ENCODE peak calls at places on chromosomes 12 and 14, in ten cellular contexts. D, T, W, K, L, V, F, P, Z and S are unnamed samples. For H3K9me3, the result is how much of the 10 kb centered on the place peaks cover.

GRCh38 chr12:70962226-70962794 is 41.8 kb upstream of the PTPRR start:
- DNase-seq in D (no peak), T (no peak), W (no peak), K (no peak), L (no peak), V (no peak), F (no peak), P (no peak), Z (no peak), S (no peak)

GRCh38 chr12:34406228-34406995 is 384.1 kb downstream of the ALG10 start:
- DNase-seq in D (peak), T (peak), W (peak), K (peak), L (peak), V (peak), F (peak), P (no peak), Z (no peak), S (no peak)

GRCh38 chr14:53183611-53184010 is 30.5 kb upstream of the DDHD1 start:
- DNase-seq in D (no peak), T (no peak), W (no peak), K (no peak), L (no peak), V (no peak), F (no peak), P (no peak), Z (no peak), S (no peak)

GRCh38 chr12:131049569-131050339 is 96.0 kb downstream of the ADGRD1 start:
- DNase-seq in D (peak), T (no peak), W (no peak), K (no peak), L (no peak), V (peak), F (no peak), P (no peak), Z (no peak), S (no peak)

GRCh38 chr12:95126076-95126475 is 52.7 kb upstream of the NR2C1 start:
- DNase-seq in D (no peak), T (no peak), W (no peak), K (no peak), L (no peak), V (no peak), F (no peak), P (no peak), Z (no peak), S (no peak)

GRCh38 chr14:68727315-68728078 is 65.4 kb downstream of the ZFP36L1 start:
- DNase-seq in D (no peak), T (no peak), W (peak), K (no peak), L (no peak), V (no peak), F (no peak), P (no peak), Z (no peak), S (peak)

GRCh38 chr14:34361504-34362011 is 100.5 kb downstream of the SPTSSA start:
- DNase-seq in D (no peak), T (no peak), W (no peak), K (no peak), L (no peak), V (no peak), F (no peak), P (no peak), Z (peak), S (no peak)

GRCh38 chr12:11929714-11930113 is 141.0 kb upstream of the BCL2L14 start:
- DNase-seq in D (no peak), T (no peak), W (no peak), K (no peak), L (no peak), V (no peak), F (no peak), P (no peak), Z (no peak), S (no peak)

GRCh38 chr14:99968156-99968920 is 96.9 kb upstream of the EVL start:
- DNase-seq in D (no peak), T (no peak), W (no peak), K (no peak), L (no peak), V (no peak), F (no peak), P (no peak), Z (no peak), S (no peak)

GRCh38 chr12:65074932-65075331 is 46.2 kb downstream of the WIF1 start:
- DNase-seq in D (no peak), T (no peak), W (no peak), K (no peak), L (no peak), V (no peak), F (no peak), P (peak), Z (no peak), S (no peak)

GRCh38 chr12:113130457-113131135 is 5.0 kb downstream of the RASAL1 start:
- DNase-seq in D (no peak), T (no peak), W (peak), K (no peak), L (no peak), V (no peak), F (peak), P (no peak), Z (no peak), S (no peak)

GRCh38 chr12:54051081-54051912 is 2.3 kb upstream of the HOXC4 start:
- DNase-seq in D (no peak), T (no peak), W (no peak), K (no peak), L (no peak), V (no peak), F (no peak), P (peak), Z (no peak), S (no peak)

GRCh38 chr12:2364566-2365165 is 311.9 kb downstream of the CACNA1C start:
- DNase-seq in D (no peak), T (peak), W (no peak), K (no peak), L (no peak), V (no peak), F (peak), P (no peak), Z (no peak), S (no peak)

GRCh38 chr14:102057480-102058114 is 29.2 kb downstream of the HSP90AA1 start:
- DNase-seq in D (no peak), T (no peak), W (no peak), K (no peak), L (no peak), V (peak), F (no peak), P (no peak), Z (no peak), S (no peak)

GRCh38 chr14:71212093-71212492 is 304.8 kb downstream of the PCNX1 start:
- DNase-seq in D (no peak), T (no peak), W (no peak), K (no peak), L (no peak), V (no peak), F (no peak), P (no peak), Z (no peak), S (no peak)

GRCh38 chr14:71212683-71213107 is 305.4 kb downstream of the PCNX1 start:
- DNase-seq in D (no peak), T (no peak), W (no peak), K (no peak), L (no peak), V (no peak), F (no peak), P (no peak), Z (no peak), S (no peak)

GRCh38 chr14:71206766-71207371 is 299.6 kb downstream of the PCNX1 start:
- DNase-seq in D (no peak), T (peak), W (no peak), K (no peak), L (no peak), V (no peak), F (no peak), P (peak), Z (peak), S (peak)

GRCh38 chr14:71208702-71209357 is 301.6 kb downstream of the PCNX1 start:
- DNase-seq in D (no peak), T (no peak), W (no peak), K (no peak), L (no peak), V (no peak), F (no peak), P (no peak), Z (no peak), S (no peak)

GRCh38 chr14:71209888-71210287 is 302.6 kb downstream of the PCNX1 start:
- DNase-seq in D (no peak), T (no peak), W (no peak), K (no peak), L (no peak), V (no peak), F (no peak), P (no peak), Z (no peak), S (no peak)
- H3K9me3 ChIP-seq in D (under half), T (under half), W (under half), K (under half), L (under half), V (under half), F (under half), P (under half), Z (under half), S (under half)

GRCh38 chr14:106662947-106663346 is 1136.6 kb downstream of the TMEM121 start:
- DNase-seq in D (no peak), T (no peak), W (no peak), K (no peak), L (no peak), V (no peak), F (no peak), P (no peak), Z (no peak), S (no peak)
- H3K9me3 ChIP-seq in D (under half), T (under half), W (under half), K (under half), L (under half), V (under half), F (under half), P (under half), Z (under half), S (under half)

GRCh38 chr12:133063556-133063955 is 17.2 kb upstream of the ZNF140 start:
- DNase-seq in D (no peak), T (no peak), W (no peak), K (no peak), L (no peak), V (no peak), F (no peak), P (no peak), Z (no peak), S (no peak)
- H3K9me3 ChIP-seq in D (half or more), T (half or more), W (under half), K (half or more), L (half or more), V (half or more), F (half or more), P (under half), Z (under half), S (under half)

DNA sequence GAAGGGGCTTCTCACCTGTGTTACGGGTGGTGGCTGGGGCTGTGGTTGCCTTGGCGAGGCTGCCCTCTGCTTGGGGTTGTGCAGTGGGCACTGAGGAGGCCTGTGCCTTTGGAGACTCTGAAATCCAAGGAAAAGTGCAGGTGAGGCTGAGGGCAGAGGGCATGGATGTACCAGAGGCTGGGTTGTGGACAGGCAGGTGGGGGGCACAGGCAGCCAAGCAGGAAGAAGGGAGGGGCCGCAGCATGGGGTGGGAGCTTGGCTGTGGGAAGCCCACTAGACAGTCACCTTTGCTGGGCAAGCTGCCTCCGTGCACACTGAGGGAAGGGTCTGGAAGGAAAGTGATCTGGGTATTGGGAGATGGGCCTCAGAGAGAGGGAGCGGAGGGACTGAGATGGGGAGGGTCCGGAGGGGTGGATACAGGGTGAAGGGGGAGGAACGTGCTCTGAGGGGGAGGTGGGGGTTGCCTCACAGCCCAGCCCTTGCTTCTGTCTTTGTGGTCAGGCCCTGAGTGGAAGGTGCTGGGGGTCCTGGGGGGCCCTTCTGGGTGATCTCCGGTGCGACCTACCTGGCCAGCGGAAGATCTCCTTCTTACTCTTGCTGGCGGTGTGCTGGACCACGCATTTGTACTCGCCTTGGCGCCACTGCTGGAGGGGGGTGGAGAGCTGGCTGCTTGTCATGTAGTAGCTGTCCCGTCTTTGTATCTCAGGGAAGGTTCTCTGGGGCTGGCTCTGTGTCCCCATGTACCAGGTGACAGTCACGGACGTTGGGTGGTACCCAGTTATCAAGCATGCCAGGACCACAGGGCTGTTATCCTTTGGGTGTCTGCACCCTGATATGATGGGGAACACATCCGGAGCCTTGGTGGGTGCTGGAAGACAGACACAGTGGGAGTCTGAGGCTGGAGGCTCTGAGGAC is 318.7 kb downstream of the TMEM121 start:
- DNase-seq in D (no peak), T (no peak), W (no peak), K (no peak), L (no peak), V (peak), F (no peak), P (no peak), Z (no peak), S (no peak)
- H3K9me3 ChIP-seq in D (under half), T (under half), W (under half), K (under half), L (under half), V (under half), F (under half), P (under half), Z (under half), S (under half)

DNA sequence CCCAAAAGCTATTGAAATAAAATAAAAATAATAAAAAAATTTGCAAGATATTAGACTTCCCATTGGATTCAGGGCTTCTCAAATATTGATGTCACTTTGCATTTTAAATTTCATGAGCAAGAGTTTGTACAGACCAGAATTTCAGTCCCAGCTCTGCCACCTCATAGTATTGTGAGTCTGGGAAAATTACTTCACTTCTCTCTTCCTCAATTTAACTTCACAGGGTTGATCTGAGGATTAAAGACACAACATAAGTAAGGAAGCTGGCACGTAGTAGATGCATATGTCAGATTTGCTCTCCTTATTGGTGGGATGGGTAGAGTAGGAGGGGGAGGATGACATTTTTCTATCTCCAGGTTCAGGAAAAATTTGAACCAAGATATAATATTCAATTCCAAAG is 32.9 kb downstream of the COX8C start:
- DNase-seq in D (no peak), T (no peak), W (no peak), K (no peak), L (no peak), V (no peak), F (no peak), P (no peak), Z (no peak), S (no peak)
- H3K9me3 ChIP-seq in D (under half), T (under half), W (under half), K (under half), L (under half), V (under half), F (under half), P (under half), Z (under half), S (under half)

GRCh38 chr14:71300474-71301359 is 393.5 kb downstream of the PCNX1 start:
- DNase-seq in D (no peak), T (no peak), W (no peak), K (no peak), L (no peak), V (no peak), F (no peak), P (no peak), Z (peak), S (no peak)
- H3K9me3 ChIP-seq in D (under half), T (under half), W (under half), K (under half), L (under half), V (under half), F (under half), P (under half), Z (under half), S (under half)